ENCODE peak calls at places on chromosomes 1 and 21, in six cellular contexts. A, B, Z, U, Y and E are unnamed samples.

GRCh38 chr1:202268817-202269216 is 72.9 kb downstream of the UBE2T start:
- DNase-seq in A (no peak), B (no peak), Z (peak), U (no peak), Y (no peak), E (no peak)

GRCh38 chr1:83931658-83932253 is 67.2 kb downstream of the TTLL7 start:
- DNase-seq in A (no peak), B (peak), Z (no peak), U (no peak), Y (peak), E (peak)

GRCh38 chr1:206471993-206472392 is 1.7 kb downstream of the IKBKE start:
- DNase-seq in A (no peak), B (no peak), Z (no peak), U (no peak), Y (no peak), E (no peak)

GRCh38 chr1:227926896-227927885 is 20.5 kb downstream of the WNT9A start:
- DNase-seq in A (no peak), B (no peak), Z (no peak), U (no peak), Y (no peak), E (no peak)

GRCh38 chr1:105558023-105558422 is 1498.5 kb upstream of the PRMT6 start:
- DNase-seq in A (no peak), B (no peak), Z (no peak), U (no peak), Y (no peak), E (no peak)

GRCh38 chr1:219580019-219580676 is 32.8 kb downstream of the ZC3H11B start:
- DNase-seq in A (no peak), B (no peak), Z (no peak), U (no peak), Y (no peak), E (no peak)

GRCh38 chr1:216293673-216294072 is 129.6 kb downstream of the USH2A start:
- DNase-seq in A (no peak), B (no peak), Z (no peak), U (no peak), Y (no peak), E (no peak)

GRCh38 chr1:54519709-54520108 is 28.3 kb upstream of the ACOT11 start:
- DNase-seq in A (no peak), B (peak), Z (no peak), U (no peak), Y (no peak), E (no peak)

GRCh38 chr1:41333146-41333784 is 28.0 kb upstream of the FOXO6 start:
- DNase-seq in A (no peak), B (no peak), Z (no peak), U (no peak), Y (peak), E (peak)

GRCh38 chr1:242435200-242435599 is 89.3 kb downstream of the PLD5 start:
- DNase-seq in A (no peak), B (peak), Z (no peak), U (no peak), Y (no peak), E (no peak)

GRCh38 chr1:179709841-179710329 is 33.2 kb upstream of the FAM163A start:
- DNase-seq in A (no peak), B (peak), Z (no peak), U (no peak), Y (no peak), E (no peak)

GRCh38 chr1:86758570-86758969 is 54.2 kb downstream of the SH3GLB1 start:
- DNase-seq in A (no peak), B (no peak), Z (no peak), U (peak), Y (peak), E (peak)

GRCh38 chr1:243501002-243501401 is 245.2 kb downstream of the SDCCAG8 start:
- DNase-seq in A (no peak), B (no peak), Z (no peak), U (no peak), Y (no peak), E (no peak)

GRCh38 chr1:224700915-224701531 is 84.9 kb downstream of the CNIH3 start:
- DNase-seq in A (no peak), B (peak), Z (no peak), U (no peak), Y (peak), E (peak)

GRCh38 chr21:33267250-33267649 is 1.1 kb downstream of the IL10RB start:
- DNase-seq in A (no peak), B (no peak), Z (no peak), U (no peak), Y (no peak), E (no peak)

GRCh38 chr1:68281946-68282615 is 49.8 kb upstream of the WLS start:
- DNase-seq in A (no peak), B (no peak), Z (no peak), U (no peak), Y (no peak), E (no peak)

GRCh38 chr1:47765236-47765635 is 231.9 kb downstream of the TRABD2B start:
- DNase-seq in A (no peak), B (no peak), Z (no peak), U (no peak), Y (no peak), E (no peak)

GRCh38 chr1:228450200-228450599 is 33.5 kb upstream of the TRIM17 start:
- DNase-seq in A (peak), B (no peak), Z (no peak), U (no peak), Y (no peak), E (no peak)

GRCh38 chr1:79737193-79737592 is 730.7 kb upstream of the ADGRL4 start:
- DNase-seq in A (no peak), B (no peak), Z (no peak), U (no peak), Y (no peak), E (no peak)

GRCh38 chr21:18369115-18369514 is 34.5 kb downstream of the TMPRSS15 start:
- DNase-seq in A (no peak), B (peak), Z (no peak), U (no peak), Y (peak), E (peak)

GRCh38 chr1:240611619-240612490 is at the start of gene GREM2:
- DNase-seq in A (peak), B (peak), Z (no peak), U (peak), Y (peak), E (no peak)

GRCh38 chr1:33045814-33046213 is 9.1 kb upstream of the AK2 start:
- DNase-seq in A (no peak), B (no peak), Z (no peak), U (no peak), Y (no peak), E (no peak)
- TF ChIP-seq EP300 in A (no peak), B (no peak), Z (no peak), U (no peak), Y (no peak), E (no peak)

DNA sequence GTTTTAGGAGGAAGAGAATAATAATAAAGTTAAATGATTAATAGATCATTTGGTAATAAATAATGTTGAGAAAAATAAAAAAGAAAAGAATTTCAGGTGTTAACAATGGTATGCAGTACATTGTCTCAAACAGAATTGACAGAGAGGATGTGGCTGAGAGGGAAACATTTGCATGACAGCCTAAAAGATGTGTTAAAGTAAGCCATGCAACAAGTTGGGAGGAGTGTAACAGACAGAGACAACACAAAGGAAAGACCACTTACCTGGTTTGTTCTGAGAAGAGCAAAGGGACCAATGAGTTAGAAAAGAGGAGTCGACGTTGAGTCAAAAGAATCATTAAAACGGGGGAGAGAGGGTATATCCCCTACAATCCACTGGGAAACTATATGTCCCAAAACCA is 814.0 kb downstream of the KCNT2 start:
- DNase-seq in A (no peak), B (no peak), Z (no peak), U (no peak), Y (no peak), E (no peak)
- TF ChIP-seq EP300 in A (no peak), B (no peak), Z (no peak), U (no peak), Y (no peak), E (no peak)

DNA sequence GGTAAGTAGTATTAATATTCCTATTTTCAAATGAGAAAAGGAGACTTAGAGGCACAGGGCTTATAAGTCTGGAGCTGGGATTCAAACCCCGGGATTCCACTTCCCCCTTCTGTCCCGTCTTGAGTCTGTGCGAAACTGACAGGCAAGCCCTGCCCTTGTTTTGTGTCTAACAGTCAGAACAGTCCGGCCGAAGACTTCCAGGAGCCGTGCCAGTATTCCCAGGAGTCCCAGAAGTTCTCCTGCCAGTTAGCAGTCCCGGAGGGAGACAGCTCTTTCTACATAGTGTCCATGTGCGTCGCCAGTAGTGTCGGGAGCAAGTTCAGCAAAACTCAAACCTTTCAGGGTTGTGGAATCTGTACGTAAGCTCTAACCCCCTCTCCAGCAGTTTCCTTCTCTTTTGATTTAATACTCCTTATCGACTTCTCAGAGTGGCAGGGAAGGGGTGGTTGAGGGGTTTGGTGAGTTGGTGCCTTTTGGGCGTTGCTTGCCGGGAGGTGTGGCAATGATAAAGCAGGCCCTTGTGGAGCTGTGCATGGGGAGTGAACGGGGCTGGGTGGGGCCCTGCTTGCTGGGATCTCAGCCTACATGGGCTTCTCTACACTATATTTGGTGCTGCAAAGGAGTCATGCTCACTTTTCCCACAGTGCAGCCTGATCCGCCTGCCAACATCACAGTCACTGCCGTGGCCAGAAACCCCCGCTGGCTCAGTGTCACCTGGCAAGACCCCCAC is 29.4 kb downstream of the IL6R start:
- DNase-seq in A (peak), B (no peak), Z (peak), U (peak), Y (no peak), E (no peak)
- TF ChIP-seq EP300 in A (peak), B (no peak), Z (peak), U (peak), Y (no peak), E (no peak)

DNA sequence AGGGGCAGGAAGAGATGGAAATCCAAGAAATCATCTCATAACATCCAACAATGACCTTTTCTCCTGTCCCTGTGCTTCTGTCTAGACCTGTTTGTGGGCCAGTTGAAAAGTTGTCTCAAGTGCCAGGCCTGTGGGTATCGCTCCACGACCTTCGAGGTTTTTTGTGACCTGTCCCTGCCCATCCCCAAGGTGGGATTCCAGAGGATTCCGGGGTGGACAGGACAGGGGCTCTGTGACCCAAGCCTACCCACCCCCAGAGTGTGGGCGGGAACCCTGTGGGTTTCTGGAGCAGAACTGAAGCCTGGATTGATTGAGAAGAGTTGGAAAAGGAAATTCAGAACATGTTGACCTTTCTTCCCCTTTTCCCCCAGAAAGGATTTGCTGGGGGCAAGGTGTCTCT is 2.4 kb upstream of the PPOX start:
- DNase-seq in A (no peak), B (no peak), Z (no peak), U (no peak), Y (no peak), E (no peak)
- TF ChIP-seq EP300 in A (no peak), B (no peak), Z (no peak), U (no peak), Y (no peak), E (no peak)

GRCh38 chr1:181036107-181036843 is 2.5 kb downstream of the MR1 start:
- DNase-seq in A (no peak), B (no peak), Z (no peak), U (no peak), Y (no peak), E (no peak)
- TF ChIP-seq EP300 in A (no peak), B (no peak), Z (no peak), U (no peak), Y (no peak), E (no peak)